ENCODE peak calls at places on chromosomes 6 and 20, in eight cellular contexts. One of them, this sample, is unnamed.

GRCh38 chr6:161442381-161442858 is 168.6 kb upstream of the AGPAT4 start:
- DNase-seq in sigmoid colon: no peak
- DNase-seq in IMR-90: no peak
- DNase-seq in uterus: no peak
- DNase-seq in body of pancreas: no peak
- DNase-seq in thyroid gland: no peak
- DNase-seq in ovary: no peak
- DNase-seq in adrenal gland: no peak
- DNase-seq in this sample: no peak

GRCh38 chr20:2805682-2806350 is 5.4 kb upstream of the CPXM1 start:
- DNase-seq in body of pancreas: no peak
- DNase-seq in uterus: no peak
- DNase-seq in sigmoid colon: no peak
- DNase-seq in IMR-90: peak; percentile 29
- DNase-seq in thyroid gland: no peak
- DNase-seq in ovary: no peak
- DNase-seq in adrenal gland: no peak
- DNase-seq in this sample: no peak

GRCh38 chr20:326645-327031 is 1.3 kb downstream of the SOX12 start:
- DNase-seq in body of pancreas: peak; percentile 18
- DNase-seq in adrenal gland: peak; percentile 48
- DNase-seq in ovary: no peak
- DNase-seq in IMR-90: no peak
- DNase-seq in thyroid gland: peak; percentile 60
- DNase-seq in uterus: no peak
- DNase-seq in sigmoid colon: peak; percentile 80
- DNase-seq in this sample: peak; percentile 64

GRCh38 chr6:150704447-150705192 is 104.9 kb downstream of the PLEKHG1 start:
- DNase-seq in adrenal gland: no peak
- DNase-seq in thyroid gland: no peak
- DNase-seq in ovary: no peak
- DNase-seq in sigmoid colon: no peak
- DNase-seq in body of pancreas: no peak
- DNase-seq in uterus: no peak
- DNase-seq in IMR-90: no peak
- DNase-seq in this sample: no peak

GRCh38 chr20:36346256-36346655 is 40.1 kb downstream of the DLGAP4 start:
- DNase-seq in sigmoid colon: no peak
- DNase-seq in body of pancreas: no peak
- DNase-seq in uterus: no peak
- DNase-seq in thyroid gland: no peak
- DNase-seq in IMR-90: no peak
- DNase-seq in ovary: no peak
- DNase-seq in adrenal gland: no peak
- DNase-seq in this sample: no peak

GRCh38 chr20:43322851-43323250 is 133.1 kb upstream of the PTPRT start:
- DNase-seq in thyroid gland: no peak
- DNase-seq in uterus: no peak
- DNase-seq in sigmoid colon: no peak
- DNase-seq in ovary: no peak
- DNase-seq in IMR-90: peak; percentile 1
- DNase-seq in adrenal gland: peak; percentile 8
- DNase-seq in body of pancreas: no peak
- DNase-seq in this sample: peak; percentile 5

GRCh38 chr6:137625808-137626207 is 131.6 kb upstream of the OLIG3 start:
- DNase-seq in thyroid gland: no peak
- DNase-seq in uterus: no peak
- DNase-seq in adrenal gland: no peak
- DNase-seq in IMR-90: no peak
- DNase-seq in body of pancreas: no peak
- DNase-seq in sigmoid colon: no peak
- DNase-seq in ovary: no peak
- DNase-seq in this sample: no peak

GRCh38 chr6:11595903-11596302 is 58.4 kb downstream of the TMEM170B start:
- DNase-seq in adrenal gland: no peak
- DNase-seq in IMR-90: peak; percentile 34
- DNase-seq in sigmoid colon: no peak
- DNase-seq in ovary: no peak
- DNase-seq in uterus: no peak
- DNase-seq in body of pancreas: no peak
- DNase-seq in thyroid gland: no peak
- DNase-seq in this sample: no peak

GRCh38 chr6:149628865-149629544 is 19.5 kb downstream of the KATNA1 start:
- DNase-seq in ovary: no peak
- DNase-seq in thyroid gland: no peak
- DNase-seq in body of pancreas: no peak
- DNase-seq in IMR-90: no peak
- DNase-seq in sigmoid colon: no peak
- DNase-seq in uterus: no peak
- DNase-seq in adrenal gland: no peak
- DNase-seq in this sample: no peak

GRCh38 chr6:33426590-33427563 is 7.0 kb downstream of the SYNGAP1 start:
- DNase-seq in thyroid gland: no peak
- DNase-seq in ovary: no peak
- DNase-seq in sigmoid colon: no peak
- DNase-seq in adrenal gland: no peak
- DNase-seq in uterus: no peak
- DNase-seq in body of pancreas: no peak
- DNase-seq in IMR-90: no peak
- DNase-seq in this sample: peak; percentile 46

GRCh38 chr6:24887520-24887919 is 48.2 kb downstream of the RIPOR2 start:
- DNase-seq in sigmoid colon: no peak
- DNase-seq in body of pancreas: no peak
- DNase-seq in IMR-90: no peak
- DNase-seq in adrenal gland: no peak
- DNase-seq in thyroid gland: no peak
- DNase-seq in uterus: no peak
- DNase-seq in ovary: no peak
- DNase-seq in this sample: no peak

GRCh38 chr6:87103977-87104601 is 9.2 kb upstream of the CGA start:
- DNase-seq in body of pancreas: no peak
- DNase-seq in uterus: no peak
- DNase-seq in adrenal gland: no peak
- DNase-seq in ovary: no peak
- DNase-seq in sigmoid colon: no peak
- DNase-seq in thyroid gland: no peak
- DNase-seq in IMR-90: no peak
- DNase-seq in this sample: no peak

GRCh38 chr6:169489642-169490408 is 212.0 kb downstream of the WDR27 start:
- DNase-seq in body of pancreas: no peak
- DNase-seq in thyroid gland: no peak
- DNase-seq in IMR-90: no peak
- DNase-seq in adrenal gland: no peak
- DNase-seq in uterus: no peak
- DNase-seq in sigmoid colon: no peak
- DNase-seq in ovary: no peak
- DNase-seq in this sample: no peak

GRCh38 chr20:20887593-20888272 is 175.3 kb upstream of the RALGAPA2 start:
- DNase-seq in adrenal gland: no peak
- DNase-seq in IMR-90: no peak
- DNase-seq in body of pancreas: no peak
- DNase-seq in sigmoid colon: no peak
- DNase-seq in thyroid gland: no peak
- DNase-seq in uterus: no peak
- DNase-seq in ovary: no peak
- DNase-seq in this sample: no peak

GRCh38 chr6:100202417-100203194 is 208.6 kb upstream of the MCHR2 start:
- DNase-seq in thyroid gland: no peak
- DNase-seq in adrenal gland: no peak
- DNase-seq in sigmoid colon: no peak
- DNase-seq in body of pancreas: no peak
- DNase-seq in IMR-90: peak; percentile 93
- DNase-seq in uterus: no peak
- DNase-seq in ovary: no peak
- DNase-seq in this sample: no peak

GRCh38 chr6:17994019-17994418 is 6.6 kb upstream of the KIF13A start:
- DNase-seq in ovary: no peak
- DNase-seq in IMR-90: peak; percentile 30
- DNase-seq in adrenal gland: no peak
- DNase-seq in sigmoid colon: no peak
- DNase-seq in thyroid gland: no peak
- DNase-seq in body of pancreas: no peak
- DNase-seq in uterus: no peak
- DNase-seq in this sample: no peak

GRCh38 chr6:17999430-17999829 is 12.0 kb upstream of the KIF13A start:
- DNase-seq in sigmoid colon: no peak
- DNase-seq in ovary: no peak
- DNase-seq in IMR-90: no peak
- DNase-seq in body of pancreas: no peak
- DNase-seq in thyroid gland: no peak
- DNase-seq in adrenal gland: no peak
- DNase-seq in uterus: no peak
- DNase-seq in this sample: no peak

GRCh38 chr6:17998003-17998402 is 10.6 kb upstream of the KIF13A start:
- DNase-seq in sigmoid colon: no peak
- DNase-seq in IMR-90: no peak
- DNase-seq in adrenal gland: no peak
- DNase-seq in body of pancreas: no peak
- DNase-seq in ovary: no peak
- DNase-seq in thyroid gland: no peak
- DNase-seq in uterus: no peak
- DNase-seq in this sample: no peak

GRCh38 chr6:17995414-17995813 is 8.0 kb upstream of the KIF13A start:
- DNase-seq in sigmoid colon: no peak
- DNase-seq in IMR-90: no peak
- DNase-seq in body of pancreas: no peak
- DNase-seq in adrenal gland: no peak
- DNase-seq in thyroid gland: no peak
- DNase-seq in uterus: no peak
- DNase-seq in ovary: no peak
- DNase-seq in this sample: no peak

GRCh38 chr6:17998442-17998841 is 11.0 kb upstream of the KIF13A start:
- DNase-seq in ovary: no peak
- DNase-seq in uterus: no peak
- DNase-seq in IMR-90: peak; percentile 46
- DNase-seq in thyroid gland: peak; percentile 15
- DNase-seq in adrenal gland: no peak
- DNase-seq in sigmoid colon: no peak
- DNase-seq in body of pancreas: no peak
- DNase-seq in this sample: no peak
- TF ChIP-seq POLR2A in ovary: no peak
- TF ChIP-seq POLR2A in uterus: no peak
- TF ChIP-seq POLR2A in IMR-90: no peak
- TF ChIP-seq POLR2A in thyroid gland: no peak
- TF ChIP-seq POLR2A in adrenal gland: no peak
- TF ChIP-seq POLR2A in sigmoid colon: no peak
- TF ChIP-seq POLR2A in body of pancreas: no peak
- TF ChIP-seq POLR2A in this sample: no peak

GRCh38 chr6:148508401-148509151 is 165.9 kb downstream of the SASH1 start:
- DNase-seq in adrenal gland: no peak
- DNase-seq in ovary: no peak
- DNase-seq in sigmoid colon: no peak
- DNase-seq in body of pancreas: no peak
- DNase-seq in IMR-90: peak; percentile 83
- DNase-seq in uterus: no peak
- DNase-seq in thyroid gland: no peak
- DNase-seq in this sample: no peak
- TF ChIP-seq POLR2A in adrenal gland: no peak
- TF ChIP-seq POLR2A in ovary: no peak
- TF ChIP-seq POLR2A in sigmoid colon: no peak
- TF ChIP-seq POLR2A in body of pancreas: peak; percentile 33
- TF ChIP-seq POLR2A in IMR-90: no peak
- TF ChIP-seq POLR2A in uterus: no peak
- TF ChIP-seq POLR2A in thyroid gland: no peak
- TF ChIP-seq POLR2A in this sample: no peak

GRCh38 chr20:38924718-38925117 is 1.5 kb upstream of the FAM83D start:
- DNase-seq in sigmoid colon: no peak
- DNase-seq in adrenal gland: no peak
- DNase-seq in uterus: no peak
- DNase-seq in ovary: no peak
- DNase-seq in thyroid gland: no peak
- DNase-seq in body of pancreas: no peak
- DNase-seq in IMR-90: no peak
- DNase-seq in this sample: no peak

GRCh38 chr20:38930242-38930569 is 4.0 kb downstream of the FAM83D start:
- DNase-seq in body of pancreas: no peak
- DNase-seq in IMR-90: no peak
- DNase-seq in thyroid gland: no peak
- DNase-seq in sigmoid colon: no peak
- DNase-seq in ovary: no peak
- DNase-seq in uterus: no peak
- DNase-seq in adrenal gland: no peak
- DNase-seq in this sample: no peak

GRCh38 chr20:38926934-38927616 is 858 bp downstream of the FAM83D start:
- DNase-seq in sigmoid colon: no peak
- DNase-seq in body of pancreas: no peak
- DNase-seq in ovary: no peak
- DNase-seq in thyroid gland: no peak
- DNase-seq in uterus: no peak
- DNase-seq in IMR-90: peak; percentile 36
- DNase-seq in adrenal gland: no peak
- DNase-seq in this sample: peak; percentile 66

GRCh38 chr20:38927902-38928578 is 1.8 kb downstream of the FAM83D start:
- DNase-seq in thyroid gland: no peak
- DNase-seq in ovary: no peak
- DNase-seq in uterus: no peak
- DNase-seq in sigmoid colon: no peak
- DNase-seq in IMR-90: no peak
- DNase-seq in body of pancreas: no peak
- DNase-seq in adrenal gland: no peak
- DNase-seq in this sample: peak; percentile 68

DNA sequence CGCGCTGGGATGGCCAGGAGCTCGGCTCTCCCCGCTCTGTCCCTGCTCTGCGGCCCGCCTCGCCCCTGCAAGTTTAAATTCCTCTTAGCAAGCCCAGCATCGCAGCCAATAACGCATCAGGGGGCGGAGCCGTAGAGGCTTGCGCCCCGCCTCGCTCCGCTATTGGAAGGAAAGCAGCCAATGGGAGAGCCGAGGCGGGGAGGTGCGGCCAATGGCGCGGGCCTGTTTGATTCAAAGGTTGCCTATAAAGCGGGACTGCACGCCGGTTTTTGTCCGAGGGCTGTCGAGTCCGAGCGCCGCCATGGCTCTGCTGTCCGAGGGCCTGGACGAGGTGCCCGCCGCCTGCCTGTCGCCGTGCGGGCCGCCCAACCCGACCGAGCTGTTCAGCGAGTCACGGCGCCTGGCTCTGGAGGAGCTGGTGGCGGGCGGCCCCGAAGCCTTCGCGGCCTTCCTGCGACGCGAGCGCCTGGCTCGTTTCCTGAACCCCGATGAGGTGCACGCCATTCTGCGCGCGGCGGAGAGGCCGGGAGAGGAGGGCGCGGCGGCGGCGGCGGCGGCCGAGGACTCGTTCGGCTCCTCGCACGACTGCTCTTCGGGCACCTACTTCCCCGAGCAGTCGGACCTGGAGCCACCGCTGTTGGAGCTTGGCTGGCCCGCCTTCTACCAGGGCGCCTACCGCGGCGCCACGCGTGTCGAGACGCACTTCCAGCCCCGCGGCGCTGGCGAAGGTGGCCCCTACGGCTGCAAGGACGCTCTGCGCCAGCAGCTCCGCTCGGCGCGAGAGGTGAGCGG is at the start of gene FAM83D:
- DNase-seq in IMR-90: peak; percentile 97
- DNase-seq in uterus: peak; percentile 83
- DNase-seq in body of pancreas: peak; percentile 94
- DNase-seq in sigmoid colon: peak; percentile 98
- DNase-seq in adrenal gland: peak; percentile 96
- DNase-seq in thyroid gland: peak; percentile 88
- DNase-seq in ovary: peak; percentile 81
- DNase-seq in this sample: peak; percentile 100
- TF ChIP-seq POLR2A in IMR-90: peak; percentile 93
- TF ChIP-seq POLR2A in uterus: peak; percentile 51
- TF ChIP-seq POLR2A in body of pancreas: peak; percentile 49
- TF ChIP-seq POLR2A in sigmoid colon: peak; percentile 95
- TF ChIP-seq POLR2A in adrenal gland: peak; percentile 27
- TF ChIP-seq POLR2A in thyroid gland: no peak
- TF ChIP-seq POLR2A in ovary: no peak
- TF ChIP-seq POLR2A in this sample: peak; percentile 97

GRCh38 chr6:104617541-104618072 is 242.1 kb downstream of the HACE1 start:
- DNase-seq in adrenal gland: no peak
- DNase-seq in ovary: no peak
- DNase-seq in IMR-90: no peak
- DNase-seq in body of pancreas: no peak
- DNase-seq in uterus: no peak
- DNase-seq in thyroid gland: no peak
- DNase-seq in sigmoid colon: no peak
- DNase-seq in this sample: no peak
- TF ChIP-seq POLR2A in adrenal gland: no peak
- TF ChIP-seq POLR2A in ovary: no peak
- TF ChIP-seq POLR2A in IMR-90: no peak
- TF ChIP-seq POLR2A in body of pancreas: no peak
- TF ChIP-seq POLR2A in uterus: no peak
- TF ChIP-seq POLR2A in thyroid gland: no peak
- TF ChIP-seq POLR2A in sigmoid colon: no peak
- TF ChIP-seq POLR2A in this sample: no peak

This sample was measured in erythroblast.